ENCODE peak calls at places on chromosomes 13 and 19, in nine cellular contexts. Q is DMS53; M is stimulated activated CD4-positive, alpha-beta T cell treated with anti-CD3 and anti-CD28 coated beads, Interleukin-1b, Interleukin-23, amount 100 ng/mL, for 48 hours; D is activated T-cell treated with anti-CD3 and anti-CD28 coated beads, Interleukin-2, amount 50 U/mL, for 72 hours; X is HuH-7.5; E is mesothelial cell of epicardium; W is AG08396; V is left ventricle myocardium inferior; N is endodermal cell. U is an unnamed sample.

GRCh38 chr13:66305960-66306617 is 924.0 kb downstream of the PCDH9 start:
- DNase-seq in Q (no peak), M (no peak), D (no peak), X (no peak), E (no peak), W (no peak), V (no peak), N (no peak), U (no peak)

GRCh38 chr13:97339019-97339988 is 94.7 kb upstream of the RAP2A start:
- DNase-seq in Q (no peak), M (no peak), D (no peak), X (no peak), E (no peak), W (peak), V (peak), N (no peak), U (no peak)

GRCh38 chr13:74794147-74794546 is 659.9 kb upstream of the KLF12 start:
- DNase-seq in Q (no peak), M (no peak), D (no peak), X (no peak), E (no peak), W (no peak), V (no peak), N (peak), U (no peak)

GRCh38 chr19:29375429-29376093 is 150.2 kb upstream of the VSTM2B start:
- DNase-seq in Q (no peak), M (no peak), D (no peak), X (no peak), E (no peak), W (peak), V (no peak), N (peak), U (no peak)

GRCh38 chr19:12237143-12237839 is 57.4 kb downstream of the ZNF44 start:
- DNase-seq in Q (no peak), M (no peak), D (no peak), X (no peak), E (no peak), W (no peak), V (no peak), N (no peak), U (no peak)

GRCh38 chr19:45423589-45424190 is at the start of gene ERCC1:
- DNase-seq in Q (peak), M (peak), D (peak), X (peak), E (peak), W (peak), V (peak), N (peak), U (peak)

GRCh38 chr13:84961023-84961422 is 838.2 kb downstream of the SLITRK6 start:
- DNase-seq in Q (no peak), M (no peak), D (no peak), X (no peak), E (no peak), W (no peak), V (no peak), N (no peak), U (no peak)

GRCh38 chr13:75161804-75162203 is 320.2 kb downstream of the TBC1D4 start:
- DNase-seq in Q (no peak), M (no peak), D (no peak), X (no peak), E (no peak), W (no peak), V (no peak), N (peak), U (no peak)

GRCh38 chr13:113183450-113184129 is 24.9 kb downstream of the PCID2 start:
- DNase-seq in Q (no peak), M (no peak), D (no peak), X (peak), E (no peak), W (no peak), V (no peak), N (no peak), U (no peak)

GRCh38 chr19:40605201-40605971 is 4.2 kb downstream of the LTBP4 start:
- DNase-seq in Q (peak), M (peak), D (peak), X (peak), E (peak), W (peak), V (peak), N (peak), U (no peak)

GRCh38 chr13:101291216-101291615 is 125.1 kb downstream of the NALCN start:
- DNase-seq in Q (no peak), M (no peak), D (no peak), X (no peak), E (no peak), W (no peak), V (no peak), N (no peak), U (no peak)

GRCh38 chr13:102128216-102128800 is 273.5 kb downstream of the FGF14 start:
- DNase-seq in Q (peak), M (no peak), D (no peak), X (no peak), E (no peak), W (peak), V (no peak), N (peak), U (no peak)

GRCh38 chr13:73273737-73274136 is 214.9 kb downstream of the KLF5 start:
- DNase-seq in Q (no peak), M (no peak), D (no peak), X (no peak), E (no peak), W (peak), V (no peak), N (no peak), U (no peak)

GRCh38 chr19:54465367-54466109 is 2.0 kb upstream of the LENG9 start:
- DNase-seq in Q (no peak), M (no peak), D (no peak), X (no peak), E (no peak), W (no peak), V (no peak), N (no peak), U (no peak)

GRCh38 chr19:40802300-40803169 is 3.5 kb downstream of the EGLN2 start:
- DNase-seq in Q (no peak), M (no peak), D (no peak), X (no peak), E (no peak), W (no peak), V (peak), N (no peak), U (no peak)

U was measured in NCI-H1092.